ENCODE peak calls at places on chromosomes 12 and 14, in four cellular contexts. Y is psoas muscle, E is MG63, N is mesenchymal stem cell. L is an unnamed sample. For H3K9me3, the result is how much of the 10 kb centered on the place peaks cover.

GRCh38 chr12:8590842-8591545 is 21.7 kb downstream of the AICDA start:
- DNase-seq in Y (no peak), E (no peak), N (no peak), L (no peak)

GRCh38 chr14:71011479-71011878 is 104.2 kb downstream of the PCNX1 start:
- DNase-seq in Y (no peak), E (no peak), N (no peak), L (no peak)

GRCh38 chr14:92586001-92586947 is 72.7 kb downstream of the RIN3 start:
- DNase-seq in Y (no peak), E (peak), N (peak), L (no peak)

GRCh38 chr12:26152507-26153102 is 27.8 kb upstream of the BHLHE41 start:
- DNase-seq in Y (no peak), E (no peak), N (peak), L (no peak)

GRCh38 chr12:90712671-90713070 is 242.3 kb downstream of the CCER1 start:
- DNase-seq in Y (no peak), E (no peak), N (peak), L (no peak)

GRCh38 chr12:102510463-102510862 is 30.1 kb upstream of the IGF1 start:
- DNase-seq in Y (no peak), E (no peak), N (no peak), L (no peak)

GRCh38 chr12:49347307-49348237 is 884 bp downstream of the DNAJC22 start:
- DNase-seq in Y (peak), E (peak), N (peak), L (peak)

GRCh38 chr12:8860165-8860961 is 37.9 kb downstream of the A2ML1 start:
- DNase-seq in Y (peak), E (peak), N (peak), L (peak)

GRCh38 chr12:51951843-51952722 is 584 bp downstream of the ACVR1B start:
- DNase-seq in Y (peak), E (no peak), N (no peak), L (no peak)

GRCh38 chr12:128810182-128811127 is 13.3 kb downstream of the SLC15A4 start:
- DNase-seq in Y (peak), E (peak), N (peak), L (no peak)

GRCh38 chr12:65879878-65880277 is 55.6 kb downstream of the HMGA2 start:
- DNase-seq in Y (no peak), E (no peak), N (peak), L (no peak)

GRCh38 chr12:73181244-73181643 is 909.1 kb downstream of the TRHDE start:
- DNase-seq in Y (no peak), E (no peak), N (no peak), L (no peak)

GRCh38 chr14:77372304-77372841 is 4.5 kb downstream of the TMED8 start:
- DNase-seq in Y (no peak), E (no peak), N (peak), L (no peak)

GRCh38 chr12:114649585-114649984 is 34.4 kb downstream of the TBX3 start:
- DNase-seq in Y (no peak), E (no peak), N (no peak), L (no peak)

GRCh38 chr12:25959069-25959961 is 833 bp downstream of the RASSF8 start:
- DNase-seq in Y (peak), E (peak), N (peak), L (no peak)

GRCh38 chr14:102998393-102998792 is 59.0 kb downstream of the CDC42BPB start:
- DNase-seq in Y (peak), E (no peak), N (peak), L (no peak)

GRCh38 chr14:101573289-101573688 is 12.0 kb downstream of the DIO3 start:
- DNase-seq in Y (no peak), E (no peak), N (no peak), L (no peak)

GRCh38 chr12:57637364-57637763 is 4.4 kb upstream of the B4GALNT1 start:
- DNase-seq in Y (no peak), E (no peak), N (no peak), L (no peak)

GRCh38 chr12:106759526-106760183 is 14.8 kb upstream of the RIC8B start:
- DNase-seq in Y (no peak), E (no peak), N (no peak), L (no peak)

GRCh38 chr12:50507930-50508329 is 3.1 kb downstream of the DIP2B start:
- DNase-seq in Y (no peak), E (no peak), N (no peak), L (peak)

GRCh38 chr14:96149131-96149530 is 55.5 kb upstream of the BDKRB2 start:
- DNase-seq in Y (no peak), E (peak), N (no peak), L (no peak)
- H3K9me3 ChIP-seq in Y (under half), E (under half), N (under half), L (under half)

GRCh38 chr12:132921685-132922084 is 34.3 kb upstream of the CHFR start:
- DNase-seq in Y (no peak), E (no peak), N (no peak), L (no peak)
- H3K9me3 ChIP-seq in Y (half or more), E (half or more), N (half or more), L (half or more)

GRCh38 chr14:106549064-106549463 is 1022.7 kb downstream of the TMEM121 start:
- DNase-seq in Y (no peak), E (no peak), N (no peak), L (no peak)

GRCh38 chr14:106551265-106551664 is 1024.9 kb downstream of the TMEM121 start:
- DNase-seq in Y (no peak), E (no peak), N (no peak), L (no peak)

DNA sequence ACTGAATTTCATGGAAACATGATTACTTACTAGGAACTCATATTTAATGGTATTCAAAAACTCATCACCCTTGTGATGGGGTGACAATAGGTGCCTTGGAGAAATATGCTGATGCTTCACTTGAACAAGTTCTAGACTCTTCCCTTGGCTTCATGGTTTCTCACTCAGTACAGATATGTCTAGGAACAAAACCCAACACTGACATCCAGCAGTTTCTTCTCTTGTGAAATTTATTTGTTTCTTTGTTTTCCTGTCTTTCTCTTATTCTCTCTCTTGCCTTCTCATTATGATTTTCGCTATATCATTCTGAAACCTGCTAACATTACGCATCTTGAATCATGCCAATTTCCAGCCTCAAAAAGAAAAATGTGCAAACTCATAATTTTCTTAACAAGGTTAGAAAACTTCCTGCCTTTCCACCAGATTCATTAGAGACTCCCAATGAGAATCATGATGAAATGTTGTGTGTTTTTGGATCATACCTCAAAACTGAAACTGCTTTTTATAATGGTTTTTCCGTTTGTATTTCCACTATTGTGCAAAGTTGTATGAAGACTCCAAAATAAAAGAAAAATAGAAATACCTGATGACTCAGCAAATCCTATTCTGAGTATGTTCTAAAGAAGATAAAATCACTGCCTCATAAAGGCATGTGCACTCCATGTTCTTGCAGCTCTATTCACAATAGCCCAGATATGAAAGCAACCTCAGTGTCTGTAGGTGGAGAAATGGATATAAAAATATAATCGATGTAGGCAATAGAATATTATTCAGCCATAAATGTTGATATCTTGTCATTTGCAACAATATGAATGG is 1021.6 kb downstream of the TMEM121 start:
- DNase-seq in Y (no peak), E (no peak), N (no peak), L (no peak)
- H3K9me3 ChIP-seq in Y (under half), E (under half), N (under half), L (under half)

DNA sequence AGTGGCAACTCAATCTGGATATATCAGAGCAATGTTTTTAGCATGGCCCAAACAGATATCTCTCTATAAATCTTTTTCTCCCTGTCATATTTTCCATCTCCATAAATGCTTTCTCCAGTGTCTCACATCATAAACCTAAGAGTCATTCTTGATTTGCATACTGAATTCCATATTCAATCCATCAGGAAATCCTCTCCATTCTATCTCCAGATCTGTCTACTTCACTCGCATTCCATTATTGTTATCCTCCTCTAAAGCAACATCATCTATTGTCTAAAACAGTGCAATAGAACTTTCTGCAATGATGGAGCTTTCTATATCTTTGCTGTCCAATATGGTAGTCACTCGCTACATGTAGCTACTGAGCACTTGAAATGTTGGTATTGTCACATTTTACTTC is 45.5 kb upstream of the ERGIC2 start:
- DNase-seq in Y (no peak), E (no peak), N (no peak), L (no peak)
- H3K9me3 ChIP-seq in Y (under half), E (under half), N (under half), L (under half)

GRCh38 chr14:84064296-84064695 is 1465.6 kb upstream of the FLRT2 start:
- DNase-seq in Y (no peak), E (no peak), N (no peak), L (no peak)

GRCh38 chr14:84064756-84065155 is 1465.2 kb upstream of the FLRT2 start:
- DNase-seq in Y (no peak), E (no peak), N (no peak), L (no peak)

GRCh38 chr14:84065811-84066210 is 1464.1 kb upstream of the FLRT2 start:
- DNase-seq in Y (no peak), E (no peak), N (no peak), L (no peak)

GRCh38 chr14:84071061-84071460 is 1458.9 kb upstream of the FLRT2 start:
- DNase-seq in Y (no peak), E (no peak), N (no peak), L (no peak)

GRCh38 chr14:84068288-84068687 is 1461.7 kb upstream of the FLRT2 start:
- DNase-seq in Y (no peak), E (no peak), N (no peak), L (no peak)
- H3K9me3 ChIP-seq in Y (under half), E (under half), N (under half), L (under half)

GRCh38 chr14:84490081-84490480 is 1039.9 kb upstream of the FLRT2 start:
- DNase-seq in Y (no peak), E (no peak), N (no peak), L (no peak)

GRCh38 chr14:84496677-84497076 is 1033.3 kb upstream of the FLRT2 start:
- DNase-seq in Y (no peak), E (no peak), N (no peak), L (no peak)

GRCh38 chr14:84493779-84494178 is 1036.2 kb upstream of the FLRT2 start:
- DNase-seq in Y (no peak), E (no peak), N (peak), L (no peak)
- H3K9me3 ChIP-seq in Y (under half), E (under half), N (under half), L (under half)